ENCODE peak calls at places on chromosomes 5 and 9, in ten cellular contexts. One of them, this sample, is unnamed.

GRCh38 chr5:100595152-100595811 is 60.1 kb downstream of the FAM174A start:
- DNase-seq in tibial nerve: no peak
- DNase-seq in GM23338: no peak
- DNase-seq in heart left ventricle: peak
- DNase-seq in BE2C: no peak
- DNase-seq in dorsolateral prefrontal cortex: no peak
- DNase-seq in endodermal cell: no peak
- DNase-seq in uterus: peak
- DNase-seq in lower leg skin: peak
- DNase-seq in neural progenitor cell: no peak
- DNase-seq in this sample: no peak

GRCh38 chr9:75447281-75447680 is 359.0 kb downstream of the OSTF1 start:
- DNase-seq in tibial nerve: no peak
- DNase-seq in GM23338: no peak
- DNase-seq in heart left ventricle: no peak
- DNase-seq in BE2C: no peak
- DNase-seq in dorsolateral prefrontal cortex: no peak
- DNase-seq in endodermal cell: peak
- DNase-seq in uterus: no peak
- DNase-seq in lower leg skin: no peak
- DNase-seq in neural progenitor cell: no peak
- DNase-seq in this sample: no peak

GRCh38 chr5:169350016-169350415 is 49.1 kb upstream of the SLIT3 start:
- DNase-seq in tibial nerve: no peak
- DNase-seq in GM23338: no peak
- DNase-seq in heart left ventricle: no peak
- DNase-seq in BE2C: no peak
- DNase-seq in dorsolateral prefrontal cortex: no peak
- DNase-seq in endodermal cell: no peak
- DNase-seq in uterus: no peak
- DNase-seq in lower leg skin: no peak
- DNase-seq in neural progenitor cell: no peak
- DNase-seq in this sample: no peak

GRCh38 chr5:132595624-132596023 is 38.8 kb downstream of the RAD50 start:
- DNase-seq in tibial nerve: no peak
- DNase-seq in GM23338: no peak
- DNase-seq in heart left ventricle: no peak
- DNase-seq in BE2C: no peak
- DNase-seq in dorsolateral prefrontal cortex: no peak
- DNase-seq in endodermal cell: no peak
- DNase-seq in uterus: no peak
- DNase-seq in lower leg skin: no peak
- DNase-seq in neural progenitor cell: no peak
- DNase-seq in this sample: no peak

GRCh38 chr5:171483453-171484177 is 64.2 kb downstream of the FGF18 start:
- DNase-seq in tibial nerve: peak
- DNase-seq in GM23338: no peak
- DNase-seq in heart left ventricle: peak
- DNase-seq in BE2C: no peak
- DNase-seq in dorsolateral prefrontal cortex: no peak
- DNase-seq in endodermal cell: peak
- DNase-seq in uterus: peak
- DNase-seq in lower leg skin: peak
- DNase-seq in neural progenitor cell: no peak
- DNase-seq in this sample: no peak

GRCh38 chr5:132677191-132677590 is 3.4 kb downstream of the IL4 start:
- DNase-seq in tibial nerve: no peak
- DNase-seq in GM23338: peak
- DNase-seq in heart left ventricle: peak
- DNase-seq in BE2C: peak
- DNase-seq in dorsolateral prefrontal cortex: no peak
- DNase-seq in endodermal cell: peak
- DNase-seq in uterus: peak
- DNase-seq in lower leg skin: no peak
- DNase-seq in neural progenitor cell: peak
- DNase-seq in this sample: no peak

GRCh38 chr9:127942152-127943010 is 4.7 kb upstream of the DPM2 start:
- DNase-seq in tibial nerve: peak
- DNase-seq in GM23338: peak
- DNase-seq in heart left ventricle: peak
- DNase-seq in BE2C: peak
- DNase-seq in dorsolateral prefrontal cortex: peak
- DNase-seq in endodermal cell: peak
- DNase-seq in uterus: peak
- DNase-seq in lower leg skin: no peak
- DNase-seq in neural progenitor cell: peak
- DNase-seq in this sample: no peak

GRCh38 chr5:179143446-179143845 is 83.3 kb downstream of the ZNF354C start:
- DNase-seq in tibial nerve: no peak
- DNase-seq in GM23338: peak
- DNase-seq in heart left ventricle: peak
- DNase-seq in BE2C: no peak
- DNase-seq in dorsolateral prefrontal cortex: no peak
- DNase-seq in endodermal cell: peak
- DNase-seq in uterus: no peak
- DNase-seq in lower leg skin: no peak
- DNase-seq in neural progenitor cell: peak
- DNase-seq in this sample: no peak

GRCh38 chr9:110153431-110153830 is 54.5 kb downstream of the C9orf152 start:
- DNase-seq in tibial nerve: no peak
- DNase-seq in GM23338: no peak
- DNase-seq in heart left ventricle: no peak
- DNase-seq in BE2C: no peak
- DNase-seq in dorsolateral prefrontal cortex: no peak
- DNase-seq in endodermal cell: no peak
- DNase-seq in uterus: no peak
- DNase-seq in lower leg skin: no peak
- DNase-seq in neural progenitor cell: no peak
- DNase-seq in this sample: no peak

GRCh38 chr9:99259231-99259918 is 37.3 kb downstream of the SEC61B start:
- DNase-seq in tibial nerve: peak
- DNase-seq in GM23338: peak
- DNase-seq in heart left ventricle: peak
- DNase-seq in BE2C: peak
- DNase-seq in dorsolateral prefrontal cortex: peak
- DNase-seq in endodermal cell: peak
- DNase-seq in uterus: peak
- DNase-seq in lower leg skin: peak
- DNase-seq in neural progenitor cell: no peak
- DNase-seq in this sample: peak
- H3K4me3 ChIP-seq in tibial nerve: peak
- H3K4me3 ChIP-seq in GM23338: no peak
- H3K4me3 ChIP-seq in heart left ventricle: peak
- H3K4me3 ChIP-seq in BE2C: peak
- H3K4me3 ChIP-seq in dorsolateral prefrontal cortex: peak
- H3K4me3 ChIP-seq in endodermal cell: no peak
- H3K4me3 ChIP-seq in uterus: peak
- H3K4me3 ChIP-seq in lower leg skin: peak
- H3K4me3 ChIP-seq in neural progenitor cell: no peak
- H3K4me3 ChIP-seq in this sample: no peak

GRCh38 chr5:150703767-150704166 is 2.9 kb upstream of the RBM22 start:
- DNase-seq in tibial nerve: no peak
- DNase-seq in GM23338: no peak
- DNase-seq in heart left ventricle: no peak
- DNase-seq in BE2C: no peak
- DNase-seq in dorsolateral prefrontal cortex: no peak
- DNase-seq in endodermal cell: no peak
- DNase-seq in uterus: no peak
- DNase-seq in lower leg skin: no peak
- DNase-seq in neural progenitor cell: no peak
- DNase-seq in this sample: no peak
- H3K4me3 ChIP-seq in tibial nerve: no peak
- H3K4me3 ChIP-seq in GM23338: no peak
- H3K4me3 ChIP-seq in heart left ventricle: no peak
- H3K4me3 ChIP-seq in BE2C: no peak
- H3K4me3 ChIP-seq in dorsolateral prefrontal cortex: no peak
- H3K4me3 ChIP-seq in endodermal cell: no peak
- H3K4me3 ChIP-seq in uterus: no peak
- H3K4me3 ChIP-seq in lower leg skin: no peak
- H3K4me3 ChIP-seq in neural progenitor cell: no peak
- H3K4me3 ChIP-seq in this sample: no peak

DNA sequence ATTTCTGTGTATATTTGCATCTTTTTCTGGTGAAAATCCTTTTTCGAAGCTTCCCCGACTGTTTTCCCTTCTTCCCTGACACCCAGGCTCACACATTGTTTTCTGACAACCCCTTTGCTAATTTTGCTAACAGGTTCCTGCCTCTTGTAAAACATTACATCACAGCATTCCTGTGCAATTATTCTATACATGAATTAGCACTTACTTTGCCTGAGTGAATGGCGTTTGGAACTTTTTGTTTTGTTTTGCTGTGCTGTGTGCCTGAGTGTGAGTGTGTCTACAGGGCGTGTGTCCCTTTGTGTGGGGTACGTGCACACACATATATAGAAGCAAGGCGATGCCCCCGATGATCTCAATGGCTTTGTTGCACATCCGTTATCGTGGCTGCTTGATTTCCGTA is 398.4 kb upstream of the IRX1 start:
- DNase-seq in tibial nerve: no peak
- DNase-seq in GM23338: no peak
- DNase-seq in heart left ventricle: no peak
- DNase-seq in BE2C: no peak
- DNase-seq in dorsolateral prefrontal cortex: no peak
- DNase-seq in endodermal cell: peak
- DNase-seq in uterus: no peak
- DNase-seq in lower leg skin: no peak
- DNase-seq in neural progenitor cell: peak
- DNase-seq in this sample: no peak
- H3K4me3 ChIP-seq in tibial nerve: no peak
- H3K4me3 ChIP-seq in GM23338: peak
- H3K4me3 ChIP-seq in heart left ventricle: no peak
- H3K4me3 ChIP-seq in BE2C: no peak
- H3K4me3 ChIP-seq in dorsolateral prefrontal cortex: peak
- H3K4me3 ChIP-seq in endodermal cell: peak
- H3K4me3 ChIP-seq in uterus: no peak
- H3K4me3 ChIP-seq in lower leg skin: no peak
- H3K4me3 ChIP-seq in neural progenitor cell: peak
- H3K4me3 ChIP-seq in this sample: no peak

GRCh38 chr5:72106922-72107873 is at the start of gene MAP1B:
- DNase-seq in tibial nerve: peak
- DNase-seq in GM23338: peak
- DNase-seq in heart left ventricle: peak
- DNase-seq in BE2C: peak
- DNase-seq in dorsolateral prefrontal cortex: peak
- DNase-seq in endodermal cell: peak
- DNase-seq in uterus: peak
- DNase-seq in lower leg skin: peak
- DNase-seq in neural progenitor cell: peak
- DNase-seq in this sample: no peak
- H3K4me3 ChIP-seq in tibial nerve: peak
- H3K4me3 ChIP-seq in GM23338: peak
- H3K4me3 ChIP-seq in heart left ventricle: peak
- H3K4me3 ChIP-seq in BE2C: peak
- H3K4me3 ChIP-seq in dorsolateral prefrontal cortex: peak
- H3K4me3 ChIP-seq in endodermal cell: peak
- H3K4me3 ChIP-seq in uterus: peak
- H3K4me3 ChIP-seq in lower leg skin: peak
- H3K4me3 ChIP-seq in neural progenitor cell: peak
- H3K4me3 ChIP-seq in this sample: peak

GRCh38 chr9:116502746-116503145 is 184.4 kb upstream of the TRIM32 start:
- DNase-seq in tibial nerve: no peak
- DNase-seq in GM23338: no peak
- DNase-seq in heart left ventricle: no peak
- DNase-seq in BE2C: no peak
- DNase-seq in dorsolateral prefrontal cortex: no peak
- DNase-seq in endodermal cell: no peak
- DNase-seq in uterus: no peak
- DNase-seq in lower leg skin: no peak
- DNase-seq in neural progenitor cell: no peak
- DNase-seq in this sample: no peak

GRCh38 chr9:116497081-116497480 is 190.0 kb upstream of the TRIM32 start:
- DNase-seq in tibial nerve: no peak
- DNase-seq in GM23338: peak
- DNase-seq in heart left ventricle: no peak
- DNase-seq in BE2C: no peak
- DNase-seq in dorsolateral prefrontal cortex: no peak
- DNase-seq in endodermal cell: no peak
- DNase-seq in uterus: peak
- DNase-seq in lower leg skin: no peak
- DNase-seq in neural progenitor cell: no peak
- DNase-seq in this sample: no peak

GRCh38 chr9:116501871-116502270 is 185.2 kb upstream of the TRIM32 start:
- DNase-seq in tibial nerve: no peak
- DNase-seq in GM23338: no peak
- DNase-seq in heart left ventricle: no peak
- DNase-seq in BE2C: no peak
- DNase-seq in dorsolateral prefrontal cortex: no peak
- DNase-seq in endodermal cell: no peak
- DNase-seq in uterus: no peak
- DNase-seq in lower leg skin: no peak
- DNase-seq in neural progenitor cell: no peak
- DNase-seq in this sample: no peak

GRCh38 chr9:116499434-116499833 is 187.7 kb upstream of the TRIM32 start:
- DNase-seq in tibial nerve: no peak
- DNase-seq in GM23338: no peak
- DNase-seq in heart left ventricle: no peak
- DNase-seq in BE2C: no peak
- DNase-seq in dorsolateral prefrontal cortex: no peak
- DNase-seq in endodermal cell: no peak
- DNase-seq in uterus: no peak
- DNase-seq in lower leg skin: no peak
- DNase-seq in neural progenitor cell: no peak
- DNase-seq in this sample: no peak

GRCh38 chr9:116499986-116500871 is 186.9 kb upstream of the TRIM32 start:
- DNase-seq in tibial nerve: no peak
- DNase-seq in GM23338: no peak
- DNase-seq in heart left ventricle: peak
- DNase-seq in BE2C: no peak
- DNase-seq in dorsolateral prefrontal cortex: no peak
- DNase-seq in endodermal cell: peak
- DNase-seq in uterus: no peak
- DNase-seq in lower leg skin: no peak
- DNase-seq in neural progenitor cell: peak
- DNase-seq in this sample: no peak
- H3K4me3 ChIP-seq in tibial nerve: no peak
- H3K4me3 ChIP-seq in GM23338: no peak
- H3K4me3 ChIP-seq in heart left ventricle: no peak
- H3K4me3 ChIP-seq in BE2C: no peak
- H3K4me3 ChIP-seq in dorsolateral prefrontal cortex: no peak
- H3K4me3 ChIP-seq in endodermal cell: peak
- H3K4me3 ChIP-seq in uterus: no peak
- H3K4me3 ChIP-seq in lower leg skin: no peak
- H3K4me3 ChIP-seq in neural progenitor cell: no peak
- H3K4me3 ChIP-seq in this sample: no peak

DNA sequence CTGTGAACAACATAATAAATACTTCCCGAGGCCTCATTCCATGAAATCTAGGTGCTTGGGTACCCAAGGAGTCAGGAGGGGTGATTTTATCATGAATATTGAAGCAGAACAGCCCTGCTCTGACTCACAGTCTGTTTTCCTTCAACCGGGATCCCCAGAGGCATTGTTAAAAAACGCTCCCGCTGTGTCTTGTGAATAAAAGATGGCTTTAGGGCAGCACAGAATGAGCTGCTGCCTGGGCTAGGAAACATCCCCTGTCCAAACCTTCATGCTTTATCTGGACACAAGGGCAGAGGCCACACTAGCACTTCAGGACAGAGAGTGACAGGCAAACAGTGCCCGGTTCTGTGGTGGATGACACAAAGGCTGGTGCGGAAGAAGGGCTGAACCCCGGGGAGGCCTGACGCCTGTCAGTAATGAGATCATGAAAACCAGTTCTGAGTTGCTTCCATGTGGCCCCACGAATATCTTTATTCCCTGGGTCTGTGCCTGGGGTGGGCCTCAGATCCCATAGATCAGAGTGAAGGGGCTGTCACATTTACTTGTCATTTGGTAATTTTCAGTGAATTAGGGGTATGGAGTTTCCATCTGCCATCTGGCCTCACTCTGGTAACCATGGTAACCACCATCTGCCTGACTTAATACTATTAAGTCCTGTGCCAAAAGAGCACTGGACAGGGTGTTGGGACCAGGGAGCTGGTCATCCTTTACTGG is 2.6 kb downstream of the IGFBPL1 start:
- DNase-seq in tibial nerve: no peak
- DNase-seq in GM23338: peak
- DNase-seq in heart left ventricle: no peak
- DNase-seq in BE2C: peak
- DNase-seq in dorsolateral prefrontal cortex: peak
- DNase-seq in endodermal cell: peak
- DNase-seq in uterus: no peak
- DNase-seq in lower leg skin: no peak
- DNase-seq in neural progenitor cell: peak
- DNase-seq in this sample: no peak
- H3K4me3 ChIP-seq in tibial nerve: no peak
- H3K4me3 ChIP-seq in GM23338: no peak
- H3K4me3 ChIP-seq in heart left ventricle: no peak
- H3K4me3 ChIP-seq in BE2C: peak
- H3K4me3 ChIP-seq in dorsolateral prefrontal cortex: no peak
- H3K4me3 ChIP-seq in endodermal cell: no peak
- H3K4me3 ChIP-seq in uterus: no peak
- H3K4me3 ChIP-seq in lower leg skin: no peak
- H3K4me3 ChIP-seq in neural progenitor cell: no peak
- H3K4me3 ChIP-seq in this sample: no peak

This sample was measured in Jurkat, Clone E6-1.